ENCODE peak calls at places on chromosomes 7 and 10, in eight cellular contexts. K is HepG2, C is GM12878, P is Panc1, H is upper lobe of left lung, W is HCT116, Z is K562, V is GM23338. S is an unnamed sample.

GRCh38 chr10:47383254-47384147 is 592 bp downstream of the ZNF488 start:
- ATAC-seq in K (no peak), C (no peak), P (no peak), H (no peak), W (no peak), Z (no peak), V (peak; percentile 60), S (no peak)

GRCh38 chr10:132007681-132008080 is 26.0 kb upstream of the BNIP3 start:
- ATAC-seq in K (no peak), C (no peak), P (no peak), H (no peak), W (no peak), Z (no peak), V (peak; percentile 12), S (no peak)

GRCh38 chr10:6124666-6125065 is 35.8 kb downstream of the RBM17 start:
- ATAC-seq in K (no peak), C (no peak), P (no peak), H (no peak), W (no peak), Z (peak; percentile 26), V (no peak), S (peak; percentile 65)

GRCh38 chr10:93098816-93099215 is 25.1 kb downstream of the CYP26A1 start:
- ATAC-seq in K (no peak), C (no peak), P (no peak), H (no peak), W (no peak), Z (no peak), V (no peak), S (no peak)

GRCh38 chr10:13913890-13914289 is 327.1 kb downstream of the PRPF18 start:
- ATAC-seq in K (no peak), C (peak; percentile 64), P (no peak), H (no peak), W (no peak), Z (no peak), V (no peak), S (no peak)

GRCh38 chr7:17370901-17371550 is 72.6 kb downstream of the AHR start:
- ATAC-seq in K (no peak), C (no peak), P (no peak), H (no peak), W (no peak), Z (no peak), V (no peak), S (peak; percentile 7)

GRCh38 chr7:101880536-101881443 is 63.4 kb downstream of the CUX1 start:
- ATAC-seq in K (no peak), C (no peak), P (no peak), H (no peak), W (no peak), Z (no peak), V (no peak), S (no peak)

GRCh38 chr10:76010703-76011102 is 579.3 kb downstream of the LRMDA start:
- ATAC-seq in K (no peak), C (no peak), P (no peak), H (no peak), W (no peak), Z (no peak), V (no peak), S (no peak)

GRCh38 chr10:71999360-72000072 is 35.3 kb downstream of the CHST3 start:
- ATAC-seq in K (peak; percentile 8), C (peak; percentile 60), P (peak; percentile 22), H (peak; percentile 76), W (no peak), Z (peak; percentile 80), V (peak; percentile 72), S (peak; percentile 86)

GRCh38 chr10:119754085-119754484 is 28.2 kb downstream of the INPP5F start:
- ATAC-seq in K (peak; percentile 80), C (no peak), P (no peak), H (no peak), W (no peak), Z (peak; percentile 70), V (no peak), S (no peak)

GRCh38 chr10:110032801-110033723 is 25.3 kb downstream of the ADD3 start:
- ATAC-seq in K (no peak), C (no peak), P (no peak), H (no peak), W (no peak), Z (no peak), V (no peak), S (no peak)

DNA sequence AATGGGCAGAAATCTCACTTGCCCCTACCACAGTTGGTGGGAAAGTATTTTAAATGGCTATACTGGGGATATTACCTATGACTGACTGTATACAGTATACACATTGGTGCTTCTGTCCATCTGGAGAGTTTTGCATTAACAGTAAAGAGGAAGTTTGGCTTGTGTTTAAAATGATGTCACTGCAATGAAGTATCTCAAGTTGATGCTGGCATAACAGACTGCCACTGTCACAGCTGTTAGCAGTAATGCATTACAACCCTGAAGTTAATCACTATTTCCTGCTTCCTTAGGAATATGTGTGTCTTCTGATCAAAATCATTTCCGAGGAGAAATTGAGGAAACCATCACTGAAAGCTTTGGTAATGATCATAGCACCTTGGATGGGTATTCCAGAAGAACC is 1.9 kb downstream of the DKK1 start:
- ATAC-seq in K (no peak), C (no peak), P (no peak), H (no peak), W (no peak), Z (no peak), V (no peak), S (no peak)
- H3K4me3 ChIP-seq in K (peak overlapping the region; percentile 3), C (no peak overlapping the region), P (peak overlapping the region; percentile 91), H (no peak overlapping the region), W (peak overlapping the region; percentile 78), Z (no peak overlapping the region), V (no peak overlapping the region), S (no peak overlapping the region)

GRCh38 chr7:12685550-12685949 is 1.9 kb upstream of the ARL4A start:
- ATAC-seq in K (no peak), C (no peak), P (peak; percentile 23), H (no peak), W (no peak), Z (no peak), V (peak; percentile 27), S (no peak)

GRCh38 chr7:12686234-12686893 is 1.1 kb upstream of the ARL4A start:
- ATAC-seq in K (peak; percentile 88), C (peak; percentile 93), P (peak; percentile 94), H (peak; percentile 97), W (peak; percentile 80), Z (peak; percentile 70), V (peak; percentile 83), S (peak; percentile 89)

GRCh38 chr7:12684733-12685132 is 2.7 kb upstream of the ARL4A start:
- ATAC-seq in K (no peak), C (no peak), P (no peak), H (no peak), W (no peak), Z (no peak), V (no peak), S (no peak)

GRCh38 chr7:12687213-12688171 is at the start of gene ARL4A:
- ATAC-seq in K (peak; percentile 96), C (peak; percentile 84), P (peak; percentile 88), H (peak; percentile 97), W (peak; percentile 88), Z (peak; percentile 87), V (peak; percentile 87), S (peak; percentile 97)

GRCh38 chr7:12686894-12687212 is 580 bp upstream of the ARL4A start:
- ATAC-seq in K (no peak), C (peak; percentile 46), P (peak; percentile 59), H (no peak), W (peak; percentile 52), Z (peak; percentile 36), V (peak; percentile 13), S (no peak)
- TF ChIP-seq POLR2AphosphoS5 in K (no peak), C (no peak), P (peak; percentile 43), H (no peak), W (peak; percentile 46), Z (no peak), V (peak; percentile 8), S (no peak)

GRCh38 chr7:140604076-140604475 is 36.5 kb downstream of the DENND2A start:
- ATAC-seq in K (no peak), C (no peak), P (no peak), H (no peak), W (no peak), Z (no peak), V (no peak), S (no peak)

GRCh38 chr7:140601566-140602174 is 38.9 kb downstream of the DENND2A start:
- ATAC-seq in K (no peak), C (no peak), P (no peak), H (no peak), W (no peak), Z (peak; percentile 48), V (no peak), S (no peak)

GRCh38 chr7:140607441-140607989 is 33.1 kb downstream of the DENND2A start:
- ATAC-seq in K (no peak), C (no peak), P (no peak), H (peak; percentile 73), W (no peak), Z (peak; percentile 47), V (no peak), S (peak; percentile 75)

GRCh38 chr7:140605337-140605736 is 35.3 kb downstream of the DENND2A start:
- ATAC-seq in K (peak; percentile 47), C (no peak), P (no peak), H (no peak), W (peak; percentile 47), Z (peak; percentile 66), V (peak; percentile 89), S (no peak)

DNA sequence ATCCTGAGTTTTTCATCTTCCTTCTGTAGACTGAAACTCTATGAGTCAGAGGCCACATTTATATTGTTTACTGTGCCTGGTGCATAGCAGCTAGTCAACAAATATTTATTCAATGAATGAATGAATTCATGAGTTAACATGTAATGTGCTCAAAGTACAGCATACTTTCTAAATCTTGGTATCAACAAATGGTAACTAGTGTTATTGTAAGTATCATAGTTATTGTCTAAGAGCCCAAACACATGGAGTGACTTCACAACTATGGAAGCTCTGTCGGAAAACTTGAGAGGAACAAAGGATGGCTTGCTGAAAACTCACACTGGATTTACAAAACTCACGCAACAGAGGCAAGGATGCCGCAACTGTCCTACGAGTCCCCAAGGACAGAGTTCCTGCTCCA is 35.9 kb downstream of the DENND2A start:
- ATAC-seq in K (peak; percentile 41), C (no peak), P (peak; percentile 48), H (no peak), W (no peak), Z (no peak), V (no peak), S (no peak)
- H3K27ac ChIP-seq in K (no peak overlapping the region), C (no peak overlapping the region), P (no peak overlapping the region), H (peak overlapping the region; percentile 42), W (no peak overlapping the region), Z (no peak overlapping the region), V (no peak overlapping the region), S (peak overlapping the region; percentile 73)

GRCh38 chr7:34361663-34362250 is 296.3 kb upstream of the NPSR1 start:
- ATAC-seq in K (no peak), C (no peak), P (no peak), H (no peak), W (no peak), Z (no peak), V (no peak), S (no peak)

GRCh38 chr7:34365011-34365410 is 293.0 kb upstream of the NPSR1 start:
- ATAC-seq in K (no peak), C (no peak), P (no peak), H (no peak), W (no peak), Z (no peak), V (no peak), S (no peak)

GRCh38 chr7:34357068-34357467 is 300.9 kb upstream of the NPSR1 start:
- ATAC-seq in K (no peak), C (no peak), P (no peak), H (no peak), W (no peak), Z (no peak), V (peak; percentile 78), S (no peak)

GRCh38 chr7:34357946-34358345 is 300.1 kb upstream of the NPSR1 start:
- ATAC-seq in K (no peak), C (no peak), P (no peak), H (no peak), W (no peak), Z (no peak), V (no peak), S (no peak)

GRCh38 chr7:34362621-34363020 is 295.4 kb upstream of the NPSR1 start:
- ATAC-seq in K (no peak), C (no peak), P (no peak), H (no peak), W (no peak), Z (no peak), V (no peak), S (no peak)
- H3K4me3 ChIP-seq in K (no peak overlapping the region), C (no peak overlapping the region), P (no peak overlapping the region), H (no peak overlapping the region), W (no peak overlapping the region), Z (no peak overlapping the region), V (no peak overlapping the region), S (no peak overlapping the region)